ENCODE peak calls at places on chromosome 11, in six cellular contexts. H is activated CD4-positive, CD25-positive, alpha-beta regulatory T cell; G is breast epithelium; I is GM12865; K is NCI-H2029; B is activated CD4-positive, alpha-beta T cell treated with anti-CD3 and anti-CD28 coated beads, Interleukin-2, amount 10 ng/mL, durations not matched to agents 24 days and 14 days. O is an unnamed sample.

GRCh38 chr11:119065369-119065768 is 2.2 kb upstream of the VPS11 start:
- DNase-seq in H (no peak), G (no peak), I (peak), K (no peak), B (peak), O (peak)

GRCh38 chr11:19398772-19399542 is 158.2 kb upstream of the E2F8 start:
- DNase-seq in H (no peak), G (no peak), I (no peak), K (no peak), B (no peak), O (no peak)

GRCh38 chr11:6655020-6655789 is 404 bp downstream of the DCHS1 start:
- DNase-seq in H (no peak), G (no peak), I (no peak), K (no peak), B (no peak), O (no peak)

GRCh38 chr11:128928400-128928799 is 14.3 kb downstream of the TP53AIP1 start:
- DNase-seq in H (no peak), G (no peak), I (peak), K (no peak), B (peak), O (peak)

GRCh38 chr11:11882539-11882938 is 40.8 kb downstream of the USP47 start:
- DNase-seq in H (no peak), G (no peak), I (no peak), K (no peak), B (no peak), O (peak)

GRCh38 chr11:35593143-35593542 is 25.1 kb upstream of the FJX1 start:
- DNase-seq in H (no peak), G (no peak), I (peak), K (peak), B (no peak), O (peak)

GRCh38 chr11:19769820-19770219 is 57.2 kb downstream of the NAV2 start:
- DNase-seq in H (no peak), G (no peak), I (peak), K (no peak), B (no peak), O (no peak)

GRCh38 chr11:11056749-11057471 is 199.1 kb upstream of the ZBED5 start:
- DNase-seq in H (no peak), G (no peak), I (no peak), K (no peak), B (no peak), O (no peak)

GRCh38 chr11:45079943-45080719 is 66.3 kb upstream of the PRDM11 start:
- DNase-seq in H (peak), G (no peak), I (peak), K (no peak), B (peak), O (peak)

GRCh38 chr11:127191689-127192088 is 191.1 kb upstream of the KIRREL3 start:
- DNase-seq in H (no peak), G (no peak), I (no peak), K (no peak), B (no peak), O (no peak)

GRCh38 chr11:43735115-43735514 is 54.6 kb downstream of the HSD17B12 start:
- DNase-seq in H (no peak), G (no peak), I (no peak), K (no peak), B (no peak), O (no peak)

GRCh38 chr11:74380746-74381439 is 17.3 kb downstream of the PGM2L1 start:
- DNase-seq in H (no peak), G (peak), I (no peak), K (peak), B (no peak), O (no peak)

GRCh38 chr11:772429-773390 is 4.6 kb downstream of the GATD1 start:
- DNase-seq in H (no peak), G (no peak), I (no peak), K (no peak), B (peak), O (no peak)

GRCh38 chr11:23727821-23728220 is 769.0 kb upstream of the LUZP2 start:
- DNase-seq in H (no peak), G (no peak), I (no peak), K (no peak), B (no peak), O (no peak)

GRCh38 chr11:93100211-93100610 is 97.6 kb downstream of the SLC36A4 start:
- DNase-seq in H (no peak), G (no peak), I (no peak), K (no peak), B (no peak), O (no peak)

GRCh38 chr11:40289370-40289769 is 1170.1 kb downstream of the LRRC4C start:
- DNase-seq in H (no peak), G (no peak), I (no peak), K (no peak), B (no peak), O (no peak)

GRCh38 chr11:118438314-118438931 is 2.1 kb downstream of the KMT2A start:
- DNase-seq in H (peak), G (no peak), I (peak), K (peak), B (peak), O (peak)

GRCh38 chr11:3732671-3733070 is 61.5 kb upstream of the CHRNA10 start:
- DNase-seq in H (no peak), G (no peak), I (no peak), K (no peak), B (no peak), O (no peak)

GRCh38 chr11:68550485-68550817 is 89.9 kb downstream of the PPP6R3 start:
- DNase-seq in H (no peak), G (no peak), I (no peak), K (no peak), B (peak), O (peak)

GRCh38 chr11:116925050-116925449 is 87.6 kb upstream of the APOA1 start:
- DNase-seq in H (no peak), G (no peak), I (peak), K (no peak), B (peak), O (no peak)

GRCh38 chr11:75040167-75040770 is 51.5 kb downstream of the NEU3 start:
- DNase-seq in H (no peak), G (no peak), I (no peak), K (no peak), B (no peak), O (no peak)

GRCh38 chr11:73759520-73760065 is 1.3 kb downstream of the RAB6A start:
- DNase-seq in H (no peak), G (no peak), I (peak), K (no peak), B (no peak), O (no peak)

O was measured in MV-4-11.